ENCODE peak calls at places on chromosomes 2 and 18, in four cellular contexts. I, P, X and U are unnamed samples.

GRCh38 chr2:162462911-162463310 is 119.0 kb downstream of the GCA start:
- DNase-seq in I (no peak), P (no peak), X (no peak), U (no peak)

GRCh38 chr2:178811045-178811444 is 3.8 kb upstream of the TTN start:
- DNase-seq in I (no peak), P (no peak), X (no peak), U (no peak)

GRCh38 chr2:132441051-132441450 is 24.4 kb downstream of the GPR39 start:
- DNase-seq in I (no peak), P (no peak), X (no peak), U (no peak)

GRCh38 chr2:217817466-217818292 is 185.1 kb downstream of the TNS1 start:
- DNase-seq in I (no peak), P (no peak), X (no peak), U (no peak)

GRCh38 chr2:200438251-200438650 is 71.6 kb downstream of the KCTD18 start:
- DNase-seq in I (no peak), P (no peak), X (no peak), U (no peak)

GRCh38 chr18:27942706-27943105 is 234.2 kb downstream of the CDH2 start:
- DNase-seq in I (no peak), P (no peak), X (no peak), U (no peak)

GRCh38 chr2:161761160-161761559 is 136.9 kb downstream of the SLC4A10 start:
- DNase-seq in I (no peak), P (no peak), X (no peak), U (no peak)

GRCh38 chr2:190718652-190719526 is 70.0 kb downstream of the NAB1 start:
- DNase-seq in I (peak), P (peak), X (peak), U (peak)

GRCh38 chr2:112920923-112921532 is 10.1 kb downstream of the IL37 start:
- DNase-seq in I (peak), P (no peak), X (no peak), U (no peak)

GRCh38 chr2:108417254-108417653 is 31.8 kb upstream of the GCC2 start:
- DNase-seq in I (no peak), P (no peak), X (no peak), U (no peak)

GRCh38 chr2:240780023-240780831 is 39.8 kb downstream of the KIF1A start:
- DNase-seq in I (no peak), P (no peak), X (no peak), U (no peak)

GRCh38 chr2:207828361-207829057 is 58.8 kb upstream of the FZD5 start:
- DNase-seq in I (no peak), P (no peak), X (no peak), U (no peak)

GRCh38 chr2:40851661-40852060 is 399.8 kb upstream of the SLC8A1 start:
- DNase-seq in I (no peak), P (no peak), X (no peak), U (no peak)

GRCh38 chr2:207252416-207252815 is 86.7 kb upstream of the KLF7 start:
- DNase-seq in I (no peak), P (no peak), X (no peak), U (no peak)

GRCh38 chr2:138522556-138522955 is 21.0 kb downstream of the SPOPL start:
- DNase-seq in I (no peak), P (no peak), X (no peak), U (no peak)

GRCh38 chr18:52343138-52343537 is 3.1 kb downstream of the DCC start:
- DNase-seq in I (no peak), P (no peak), X (no peak), U (no peak)

GRCh38 chr2:234463626-234464290 is 33.1 kb downstream of the ARL4C start:
- DNase-seq in I (no peak), P (no peak), X (no peak), U (no peak)

GRCh38 chr2:224532441-224532840 is 52.7 kb downstream of the CUL3 start:
- DNase-seq in I (no peak), P (no peak), X (no peak), U (no peak)

GRCh38 chr2:207141381-207141780 is 24.4 kb downstream of the KLF7 start:
- DNase-seq in I (no peak), P (no peak), X (no peak), U (no peak)